ENCODE peak calls at places on chromosomes 5 and 9, in four cellular contexts. L, P, Z and X are unnamed samples.

GRCh38 chr9:82934949-82935348 is 128.0 kb downstream of the RASEF start:
- DNase-seq in Z (no peak), P (no peak), L (no peak), X (no peak)

GRCh38 chr9:120559546-120559945 is 20.4 kb downstream of the CDK5RAP2 start:
- DNase-seq in L (no peak), Z (no peak), P (no peak), X (no peak)

GRCh38 chr9:127112056-127112455 is 10.4 kb downstream of the ANGPTL2 start:
- DNase-seq in L (no peak), P (no peak), Z (no peak), X (no peak)

GRCh38 chr5:4584982-4585381 is 555.1 kb upstream of the ADAMTS16 start:
- DNase-seq in L (no peak), Z (no peak), P (peak; percentile 13), X (no peak)

GRCh38 chr9:1083325-1083913 is 33.3 kb downstream of the DMRT2 start:
- DNase-seq in Z (peak; percentile 74), P (peak; percentile 73), L (no peak), X (no peak)

GRCh38 chr9:124011460-124012301 is at the start of gene LHX2:
- DNase-seq in Z (peak; percentile 69), P (peak; percentile 84), L (no peak), X (no peak)

GRCh38 chr9:35423499-35423898 is 66.4 kb upstream of the RUSC2 start:
- DNase-seq in P (no peak), L (no peak), Z (no peak), X (no peak)

GRCh38 chr9:38227061-38227540 is 158.1 kb upstream of the SHB start:
- DNase-seq in P (peak; percentile 6), Z (peak; percentile 53), L (peak; percentile 21), X (peak; percentile 27)

GRCh38 chr5:55638455-55638854 is 73.7 kb downstream of the SLC38A9 start:
- DNase-seq in Z (no peak), P (no peak), L (no peak), X (no peak)

GRCh38 chr5:96714951-96715451 is 52.8 kb downstream of the CAST start:
- DNase-seq in L (no peak), Z (no peak), P (no peak), X (no peak)

GRCh38 chr9:137150485-137151060 is 11.6 kb downstream of the GRIN1 start:
- DNase-seq in L (no peak), P (no peak), Z (peak; percentile 72), X (no peak)

GRCh38 chr9:110440796-110441195 is 103.1 kb upstream of the TXNDC8 start:
- DNase-seq in Z (no peak), P (no peak), L (no peak), X (no peak)

GRCh38 chr9:89380437-89381307 is 62.4 kb downstream of the SECISBP2 start:
- DNase-seq in Z (peak; percentile 49), L (no peak), P (no peak), X (no peak)

GRCh38 chr9:76716270-76716669 is 48.0 kb upstream of the PCA3 start:
- DNase-seq in Z (no peak), P (no peak), L (no peak), X (no peak)